ENCODE peak calls at places on chromosomes 7 and 10, in six cellular contexts. L is neuronal stem cell, V is A549, Z is mammary epithelial cell, D is H9, W is neural progenitor cell. X is an unnamed sample.

GRCh38 chr10:46019541-46020343 is 10.7 kb downstream of the NCOA4 start:
- DNase-seq in L (no peak), V (no peak), Z (no peak), D (no peak), W (peak), X (no peak)

GRCh38 chr7:13508586-13508985 is 480.9 kb downstream of the ETV1 start:
- DNase-seq in L (peak), V (no peak), Z (no peak), D (no peak), W (peak), X (peak)

GRCh38 chr10:5573968-5574641 is 49.3 kb downstream of the CALML3 start:
- DNase-seq in L (no peak), V (no peak), Z (no peak), D (no peak), W (no peak), X (no peak)

GRCh38 chr7:81408728-81409127 is 361.1 kb downstream of the HGF start:
- DNase-seq in L (no peak), V (peak), Z (no peak), D (no peak), W (no peak), X (peak)

GRCh38 chr7:108486291-108486966 is 30.2 kb upstream of the NRCAM start:
- DNase-seq in L (no peak), V (no peak), Z (no peak), D (no peak), W (no peak), X (no peak)

GRCh38 chr7:45161138-45161537 is 3.5 kb downstream of the RAMP3 start:
- DNase-seq in L (no peak), V (no peak), Z (no peak), D (no peak), W (no peak), X (no peak)

GRCh38 chr7:120729300-120729699 is 128.6 kb downstream of the TSPAN12 start:
- DNase-seq in L (no peak), V (no peak), Z (no peak), D (no peak), W (no peak), X (no peak)

GRCh38 chr7:141262101-141262819 is 188.4 kb downstream of the TMEM178B start:
- DNase-seq in L (no peak), V (no peak), Z (no peak), D (no peak), W (peak), X (no peak)

GRCh38 chr7:51315393-51316261 is 982 bp downstream of the COBL start:
- DNase-seq in L (peak), V (peak), Z (peak), D (peak), W (peak), X (peak)

GRCh38 chr10:3524086-3524960 is 260.7 kb downstream of the KLF6 start:
- DNase-seq in L (no peak), V (no peak), Z (no peak), D (no peak), W (no peak), X (no peak)

GRCh38 chr7:117715784-117716445 is 157.3 kb downstream of the CTTNBP2 start:
- DNase-seq in L (peak), V (peak), Z (peak), D (peak), W (peak), X (peak)

GRCh38 chr10:62613429-62613828 is 191.1 kb upstream of the ADO start:
- DNase-seq in L (no peak), V (peak), Z (no peak), D (no peak), W (no peak), X (peak)

GRCh38 chr7:117857718-117858117 is 15.5 kb downstream of the CTTNBP2 start:
- DNase-seq in L (no peak), V (no peak), Z (no peak), D (no peak), W (no peak), X (peak)

GRCh38 chr10:123146013-123146891 is 1.7 kb upstream of the HMX2 start:
- DNase-seq in L (peak), V (no peak), Z (no peak), D (no peak), W (peak), X (no peak)

GRCh38 chr7:35289376-35289775 is 35.5 kb upstream of the TBX20 start:
- DNase-seq in L (no peak), V (no peak), Z (no peak), D (no peak), W (no peak), X (no peak)

GRCh38 chr7:30750574-30751256 is 1.2 kb upstream of the INMT start:
- DNase-seq in L (no peak), V (no peak), Z (no peak), D (no peak), W (no peak), X (no peak)

GRCh38 chr7:73839290-73839689 is 3.0 kb downstream of the METTL27 start:
- DNase-seq in L (no peak), V (no peak), Z (no peak), D (no peak), W (no peak), X (no peak)

GRCh38 chr10:102775973-102776669 is 32.4 kb downstream of the WBP1L start:
- DNase-seq in L (no peak), V (no peak), Z (no peak), D (peak), W (peak), X (no peak)

GRCh38 chr7:36372156-36372555 is 17.5 kb upstream of the ANLN start:
- DNase-seq in L (no peak), V (no peak), Z (no peak), D (no peak), W (no peak), X (peak)

GRCh38 chr7:137585591-137585990 is 242.1 kb upstream of the PTN start:
- DNase-seq in L (peak), V (no peak), Z (no peak), D (no peak), W (peak), X (no peak)

GRCh38 chr7:1123721-1124120 is 35.8 kb downstream of the GPER1 start:
- DNase-seq in L (peak), V (peak), Z (no peak), D (peak), W (peak), X (no peak)

GRCh38 chr10:34850036-34850435 is 34.9 kb upstream of the PARD3 start:
- DNase-seq in L (no peak), V (no peak), Z (no peak), D (no peak), W (no peak), X (no peak)

GRCh38 chr10:68330852-68331454 is 911 bp upstream of the HNRNPH3 start:
- DNase-seq in L (no peak), V (peak), Z (no peak), D (peak), W (peak), X (no peak)

DNA sequence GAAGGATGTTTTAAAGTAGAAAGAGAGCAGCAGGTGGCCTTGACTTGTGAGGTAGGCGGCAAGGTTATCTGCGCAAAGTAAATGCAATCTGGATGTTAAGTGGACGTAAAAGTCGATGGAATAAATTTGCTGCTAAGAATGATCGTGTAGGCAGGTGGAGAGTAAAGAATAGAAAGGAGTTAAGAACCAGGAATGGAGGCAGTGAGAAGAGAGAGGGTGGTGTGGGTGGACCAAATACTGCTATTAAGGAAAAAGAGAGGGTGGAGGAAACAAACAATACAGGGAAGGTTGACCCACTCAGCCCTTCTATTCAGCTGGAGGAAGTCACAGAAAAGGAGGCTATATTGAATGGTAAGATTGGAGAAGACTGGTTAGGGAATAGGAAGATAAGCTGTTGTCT is 1.9 kb upstream of the CUL1 start:
- DNase-seq in L (no peak), V (no peak), Z (no peak), D (no peak), W (no peak), X (no peak)
- H3K4me2 ChIP-seq in L (no peak), V (no peak), Z (no peak), D (no peak), W (peak), X (no peak)

GRCh38 chr7:90267263-90267858 is 22.4 kb downstream of the CFAP69 start:
- DNase-seq in L (no peak), V (no peak), Z (no peak), D (no peak), W (no peak), X (no peak)
- H3K4me2 ChIP-seq in L (no peak), V (no peak), Z (no peak), D (no peak), W (no peak), X (no peak)

GRCh38 chr7:42494722-42495121 is 257.7 kb upstream of the GLI3 start:
- DNase-seq in L (no peak), V (no peak), Z (peak), D (no peak), W (no peak), X (no peak)
- H3K4me2 ChIP-seq in L (no peak), V (no peak), Z (peak), D (no peak), W (no peak), X (no peak)

GRCh38 chr10:73902351-73902750 is 8.6 kb upstream of the PLAU start:
- DNase-seq in L (no peak), V (no peak), Z (no peak), D (no peak), W (no peak), X (no peak)

GRCh38 chr10:73898730-73899400 is 12.1 kb upstream of the PLAU start:
- DNase-seq in L (no peak), V (no peak), Z (no peak), D (no peak), W (no peak), X (no peak)

GRCh38 chr10:73899401-73899780 is 11.5 kb upstream of the PLAU start:
- DNase-seq in L (no peak), V (no peak), Z (peak), D (no peak), W (no peak), X (peak)

GRCh38 chr10:73901261-73901660 is 9.7 kb upstream of the PLAU start:
- DNase-seq in L (no peak), V (no peak), Z (no peak), D (no peak), W (no peak), X (no peak)

DNA sequence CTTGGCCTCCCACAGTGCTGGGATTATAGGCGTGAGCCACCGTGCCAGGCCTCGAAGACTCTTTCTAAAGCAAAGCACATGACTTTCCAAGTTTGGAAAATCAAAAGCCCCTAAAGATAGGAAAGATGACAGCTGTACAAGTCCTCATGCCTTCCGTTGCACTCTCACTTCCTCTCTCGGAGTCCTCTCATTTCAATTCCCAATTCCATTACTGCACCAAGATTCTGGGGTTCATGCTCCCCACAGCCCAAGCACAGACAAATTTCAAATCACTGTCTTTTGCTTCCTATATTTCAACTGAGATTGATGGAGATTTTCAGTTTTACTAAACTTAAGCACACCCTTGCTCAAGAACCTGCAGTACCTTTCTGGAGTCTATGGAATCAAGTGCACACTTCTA is 10.9 kb upstream of the PLAU start:
- DNase-seq in L (no peak), V (no peak), Z (no peak), D (no peak), W (no peak), X (no peak)
- H3K4me2 ChIP-seq in L (no peak), V (no peak), Z (no peak), D (no peak), W (no peak), X (peak)

GRCh38 chr7:139452948-139453672 is 30.4 kb downstream of the KLRG2 start:
- DNase-seq in L (no peak), V (no peak), Z (no peak), D (peak), W (no peak), X (no peak)

GRCh38 chr7:139457153-139457946 is 26.1 kb downstream of the KLRG2 start:
- DNase-seq in L (no peak), V (peak), Z (no peak), D (no peak), W (no peak), X (peak)

GRCh38 chr7:139456511-139456910 is 27.0 kb downstream of the KLRG2 start:
- DNase-seq in L (no peak), V (no peak), Z (no peak), D (no peak), W (no peak), X (no peak)

GRCh38 chr7:139453673-139454321 is 29.7 kb downstream of the KLRG2 start:
- DNase-seq in L (no peak), V (no peak), Z (no peak), D (no peak), W (no peak), X (no peak)

DNA sequence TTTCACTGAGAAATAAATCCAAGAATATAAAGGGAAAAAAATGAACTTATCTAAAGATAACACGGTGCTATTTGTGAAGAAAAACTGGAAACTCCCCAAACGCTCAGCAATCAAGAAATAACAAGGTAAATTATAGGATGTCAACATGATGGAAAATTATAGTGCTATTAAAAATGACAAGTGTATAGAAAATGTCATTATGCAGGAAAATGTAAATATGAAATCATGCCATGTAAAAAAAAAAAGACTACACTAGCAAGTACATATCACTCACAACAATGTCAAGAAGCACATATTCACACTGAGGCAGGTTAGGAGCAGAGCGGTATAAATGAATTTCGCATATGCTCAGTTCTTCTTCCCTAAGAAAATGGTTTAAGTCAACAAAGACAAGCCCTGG is 27.7 kb downstream of the KLRG2 start:
- DNase-seq in L (no peak), V (no peak), Z (no peak), D (no peak), W (no peak), X (no peak)
- H3K4me2 ChIP-seq in L (no peak), V (no peak), Z (no peak), D (no peak), W (no peak), X (no peak)